ENCODE peak calls at places on chromosomes 4 and X, in five cellular contexts. One of them, this sample, is unnamed. For H3K9me3, the result is how much of the 10 kb centered on the place peaks cover.

GRCh38 chrX:110755611-110756010 is 40.0 kb downstream of the CHRDL1 start:
- DNase-seq in lower lobe of right lung: no peak
- DNase-seq in K562: no peak
- DNase-seq in left lung: no peak
- DNase-seq in stomach: no peak
- DNase-seq in this sample: no peak

GRCh38 chrX:153582896-153583295 is 16.0 kb downstream of the CCNQ start:
- DNase-seq in stomach: peak
- DNase-seq in left lung: no peak
- DNase-seq in lower lobe of right lung: peak
- DNase-seq in K562: peak
- DNase-seq in this sample: peak

GRCh38 chr4:48297447-48297846 is 27.8 kb upstream of the TEC start:
- DNase-seq in K562: no peak
- DNase-seq in lower lobe of right lung: no peak
- DNase-seq in stomach: no peak
- DNase-seq in left lung: no peak
- DNase-seq in this sample: no peak

GRCh38 chr4:9979101-9979815 is 42.0 kb downstream of the SLC2A9 start:
- DNase-seq in K562: no peak
- DNase-seq in left lung: no peak
- DNase-seq in lower lobe of right lung: no peak
- DNase-seq in stomach: no peak
- DNase-seq in this sample: no peak

GRCh38 chr4:75841641-75842520 is 60.4 kb downstream of the PPEF2 start:
- DNase-seq in K562: no peak
- DNase-seq in stomach: no peak
- DNase-seq in lower lobe of right lung: no peak
- DNase-seq in left lung: no peak
- DNase-seq in this sample: no peak

GRCh38 chr4:102935716-102936115 is 66.9 kb downstream of the CISD2 start:
- DNase-seq in K562: no peak
- DNase-seq in lower lobe of right lung: no peak
- DNase-seq in stomach: no peak
- DNase-seq in left lung: peak
- DNase-seq in this sample: no peak

GRCh38 chr4:71184195-71184781 is 154.5 kb upstream of the SLC4A4 start:
- DNase-seq in left lung: no peak
- DNase-seq in K562: peak
- DNase-seq in lower lobe of right lung: no peak
- DNase-seq in stomach: peak
- DNase-seq in this sample: peak

GRCh38 chr4:37603070-37603468 is 83.1 kb downstream of the RELL1 start:
- DNase-seq in stomach: peak
- DNase-seq in K562: peak
- DNase-seq in left lung: peak
- DNase-seq in lower lobe of right lung: peak
- DNase-seq in this sample: peak

GRCh38 chr4:18914182-18914581 is 892.6 kb upstream of the LCORL start:
- DNase-seq in lower lobe of right lung: no peak
- DNase-seq in left lung: no peak
- DNase-seq in K562: no peak
- DNase-seq in stomach: no peak
- DNase-seq in this sample: no peak

GRCh38 chrX:118694628-118695027 is 32.8 kb upstream of the IL13RA1 start:
- DNase-seq in left lung: no peak
- DNase-seq in K562: no peak
- DNase-seq in lower lobe of right lung: no peak
- DNase-seq in stomach: no peak
- DNase-seq in this sample: no peak

GRCh38 chr4:101191302-101192098 is 155.8 kb downstream of the PPP3CA start:
- DNase-seq in left lung: no peak
- DNase-seq in stomach: peak
- DNase-seq in K562: no peak
- DNase-seq in lower lobe of right lung: peak
- DNase-seq in this sample: peak

GRCh38 chr4:156505341-156505955 is 466.2 kb downstream of the PDGFC start:
- DNase-seq in left lung: peak
- DNase-seq in K562: no peak
- DNase-seq in lower lobe of right lung: no peak
- DNase-seq in stomach: no peak
- DNase-seq in this sample: no peak

GRCh38 chr4:140296335-140296753 is 77.1 kb upstream of the SCOC start:
- DNase-seq in stomach: peak
- DNase-seq in lower lobe of right lung: no peak
- DNase-seq in K562: no peak
- DNase-seq in left lung: no peak
- DNase-seq in this sample: peak

GRCh38 chr4:140151700-140152014 is 2.3 kb downstream of the MAML3 start:
- DNase-seq in lower lobe of right lung: peak
- DNase-seq in left lung: no peak
- DNase-seq in stomach: peak
- DNase-seq in K562: peak
- DNase-seq in this sample: peak

GRCh38 chrX:17738737-17739535 is 1.6 kb downstream of the SCML1 start:
- DNase-seq in lower lobe of right lung: no peak
- DNase-seq in stomach: no peak
- DNase-seq in K562: no peak
- DNase-seq in left lung: no peak
- DNase-seq in this sample: no peak

GRCh38 chr4:13700196-13701140 is 72.9 kb upstream of the BOD1L1 start:
- DNase-seq in stomach: no peak
- DNase-seq in K562: no peak
- DNase-seq in left lung: no peak
- DNase-seq in lower lobe of right lung: no peak
- DNase-seq in this sample: no peak

GRCh38 chr4:1830642-1831228 is 25.2 kb downstream of the LETM1 start:
- DNase-seq in lower lobe of right lung: no peak
- DNase-seq in K562: no peak
- DNase-seq in left lung: no peak
- DNase-seq in stomach: no peak
- DNase-seq in this sample: no peak

GRCh38 chr4:174278467-174278866 is 5.0 kb downstream of the FBXO8 start:
- DNase-seq in K562: no peak
- DNase-seq in lower lobe of right lung: no peak
- DNase-seq in left lung: no peak
- DNase-seq in stomach: no peak
- DNase-seq in this sample: no peak

GRCh38 chr4:140374130-140374477 is 658 bp downstream of the SCOC start:
- DNase-seq in stomach: no peak
- DNase-seq in lower lobe of right lung: no peak
- DNase-seq in K562: no peak
- DNase-seq in left lung: no peak
- DNase-seq in this sample: no peak

GRCh38 chrX:103730746-103731508 is 20.2 kb downstream of the TMEM31 start:
- DNase-seq in K562: no peak
- DNase-seq in stomach: no peak
- DNase-seq in lower lobe of right lung: no peak
- DNase-seq in left lung: no peak
- DNase-seq in this sample: no peak

GRCh38 chr4:108110450-108110849 is 58.3 kb downstream of the LEF1 start:
- DNase-seq in stomach: no peak
- DNase-seq in lower lobe of right lung: no peak
- DNase-seq in K562: no peak
- DNase-seq in left lung: no peak
- DNase-seq in this sample: no peak

GRCh38 chr4:153988446-153988845 is 199.6 kb upstream of the SFRP2 start:
- DNase-seq in K562: no peak
- DNase-seq in lower lobe of right lung: no peak
- DNase-seq in left lung: no peak
- DNase-seq in stomach: no peak
- DNase-seq in this sample: no peak

GRCh38 chr4:80788798-80789197 is 241.7 kb upstream of the BMP3 start:
- DNase-seq in K562: no peak
- DNase-seq in lower lobe of right lung: no peak
- DNase-seq in left lung: no peak
- DNase-seq in stomach: no peak
- DNase-seq in this sample: no peak

GRCh38 chr4:55528495-55528894 is 18.2 kb downstream of the CLOCK start:
- DNase-seq in left lung: no peak
- DNase-seq in lower lobe of right lung: no peak
- DNase-seq in K562: no peak
- DNase-seq in stomach: no peak
- DNase-seq in this sample: no peak

GRCh38 chr4:107519057-107519456 is 201.0 kb downstream of the PAPSS1 start:
- DNase-seq in K562: no peak
- DNase-seq in stomach: peak
- DNase-seq in lower lobe of right lung: no peak
- DNase-seq in left lung: no peak
- DNase-seq in this sample: no peak

GRCh38 chrX:105876658-105877057 is 54.3 kb downstream of the NRK start:
- DNase-seq in stomach: no peak
- DNase-seq in left lung: no peak
- DNase-seq in lower lobe of right lung: no peak
- DNase-seq in K562: no peak
- DNase-seq in this sample: no peak

GRCh38 chr4:37415845-37416369 is 171.4 kb downstream of the NWD2 start:
- DNase-seq in K562: no peak
- DNase-seq in lower lobe of right lung: no peak
- DNase-seq in stomach: no peak
- DNase-seq in left lung: no peak
- DNase-seq in this sample: no peak

GRCh38 chr4:39353478-39354177 is 12.5 kb downstream of the RFC1 start:
- DNase-seq in lower lobe of right lung: no peak
- DNase-seq in K562: no peak
- DNase-seq in stomach: no peak
- DNase-seq in left lung: no peak
- DNase-seq in this sample: no peak

GRCh38 chrX:21479695-21480280 is 105.6 kb downstream of the CNKSR2 start:
- DNase-seq in K562: no peak
- DNase-seq in lower lobe of right lung: no peak
- DNase-seq in left lung: no peak
- DNase-seq in stomach: no peak
- DNase-seq in this sample: no peak

GRCh38 chrX:69556094-69557011 is 52.2 kb downstream of the NALF2 start:
- DNase-seq in stomach: no peak
- DNase-seq in K562: peak
- DNase-seq in left lung: no peak
- DNase-seq in lower lobe of right lung: no peak
- DNase-seq in this sample: no peak

GRCh38 chrX:69555396-69556023 is 51.4 kb downstream of the NALF2 start:
- DNase-seq in left lung: no peak
- DNase-seq in K562: no peak
- DNase-seq in lower lobe of right lung: no peak
- DNase-seq in stomach: no peak
- DNase-seq in this sample: no peak

GRCh38 chrX:69552512-69552911 is 48.4 kb downstream of the NALF2 start:
- DNase-seq in K562: no peak
- DNase-seq in left lung: no peak
- DNase-seq in lower lobe of right lung: no peak
- DNase-seq in stomach: no peak
- DNase-seq in this sample: no peak

GRCh38 chrX:69546978-69547377 is 42.9 kb downstream of the NALF2 start:
- DNase-seq in K562: no peak
- DNase-seq in left lung: no peak
- DNase-seq in stomach: no peak
- DNase-seq in lower lobe of right lung: no peak
- DNase-seq in this sample: no peak

GRCh38 chrX:69551421-69552009 is 47.4 kb downstream of the NALF2 start:
- DNase-seq in lower lobe of right lung: no peak
- DNase-seq in K562: no peak
- DNase-seq in stomach: no peak
- DNase-seq in left lung: no peak
- DNase-seq in this sample: no peak
- H3K9me3 ChIP-seq in lower lobe of right lung: under half
- H3K9me3 ChIP-seq in K562: under half
- H3K9me3 ChIP-seq in stomach: under half
- H3K9me3 ChIP-seq in left lung: under half
- H3K9me3 ChIP-seq in this sample: under half

DNA sequence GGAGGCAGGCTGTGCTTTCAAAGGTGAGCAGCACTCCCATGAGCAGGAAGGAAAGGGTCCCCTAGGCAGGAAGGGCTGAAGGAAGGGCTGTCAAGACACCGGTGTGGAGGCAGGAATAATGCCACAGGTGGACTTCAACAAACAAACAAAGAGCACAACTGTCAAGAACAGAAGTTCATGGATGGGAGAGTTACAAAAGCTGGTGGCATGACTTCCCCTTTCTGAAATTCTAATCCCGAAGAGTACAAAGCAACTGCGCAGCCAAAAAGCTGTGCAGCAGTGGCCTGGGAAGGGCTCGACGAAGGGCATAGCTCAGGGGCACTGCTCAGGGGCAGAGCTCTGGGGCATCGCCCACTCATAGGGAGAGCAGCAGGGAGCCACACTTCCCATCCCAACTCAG is 582.3 kb upstream of the DIPK2B start:
- DNase-seq in lower lobe of right lung: no peak
- DNase-seq in K562: no peak
- DNase-seq in stomach: no peak
- DNase-seq in left lung: no peak
- DNase-seq in this sample: no peak
- H3K27ac ChIP-seq in lower lobe of right lung: no peak
- H3K27ac ChIP-seq in K562: no peak
- H3K27ac ChIP-seq in stomach: no peak
- H3K27ac ChIP-seq in left lung: no peak
- H3K27ac ChIP-seq in this sample: no peak

GRCh38 chr4:169795585-169795984 is 37.8 kb upstream of the HPF1 start:
- DNase-seq in stomach: no peak
- DNase-seq in K562: no peak
- DNase-seq in lower lobe of right lung: no peak
- DNase-seq in left lung: no peak
- DNase-seq in this sample: no peak

GRCh38 chr4:169791064-169791463 is 33.3 kb upstream of the HPF1 start:
- DNase-seq in stomach: no peak
- DNase-seq in lower lobe of right lung: no peak
- DNase-seq in left lung: no peak
- DNase-seq in K562: no peak
- DNase-seq in this sample: no peak

DNA sequence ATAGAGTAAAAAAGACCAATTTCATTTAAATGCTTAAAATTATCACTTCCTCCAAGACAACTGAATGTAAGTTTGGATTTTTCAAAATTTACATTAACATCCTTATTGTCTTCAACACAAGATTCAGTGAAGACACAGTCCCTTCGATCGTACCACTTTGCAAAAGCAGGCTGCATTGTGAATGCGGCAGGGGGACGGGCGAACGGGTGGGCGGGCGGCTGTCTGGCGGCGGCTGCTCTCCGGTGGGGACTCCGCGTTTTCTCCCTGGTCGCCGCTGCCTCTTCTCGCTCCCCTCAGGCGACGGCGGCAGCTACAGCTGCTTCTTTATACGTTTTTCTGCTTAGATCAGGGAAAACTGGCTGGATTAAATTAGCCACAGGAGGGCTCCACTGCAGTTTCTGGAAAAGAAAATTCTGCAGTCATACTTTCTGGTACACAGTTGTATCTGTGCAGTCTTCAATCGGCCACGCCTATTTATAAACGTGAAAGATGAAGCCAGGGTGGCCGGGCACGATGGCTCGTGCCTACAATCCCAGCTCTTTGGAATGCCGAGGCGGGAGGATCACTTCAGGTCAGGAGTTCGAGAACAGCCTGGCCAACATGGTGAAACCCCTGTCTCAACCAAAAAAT is 33.9 kb upstream of the HPF1 start:
- DNase-seq in K562: peak
- DNase-seq in left lung: peak
- DNase-seq in stomach: no peak
- DNase-seq in lower lobe of right lung: no peak
- DNase-seq in this sample: no peak
- TF ChIP-seq CTCF in K562: peak
- TF ChIP-seq CTCF in left lung: no peak
- TF ChIP-seq CTCF in stomach: peak
- TF ChIP-seq CTCF in lower lobe of right lung: peak
- TF ChIP-seq CTCF in this sample: peak

GRCh38 chr4:373062-373839 is 35.6 kb downstream of the ZNF141 start:
- DNase-seq in lower lobe of right lung: no peak
- DNase-seq in stomach: no peak
- DNase-seq in K562: no peak
- DNase-seq in left lung: no peak
- DNase-seq in this sample: no peak
- H3K9me3 ChIP-seq in lower lobe of right lung: half or more
- H3K9me3 ChIP-seq in stomach: half or more
- H3K9me3 ChIP-seq in K562: under half
- H3K9me3 ChIP-seq in left lung: half or more
- H3K9me3 ChIP-seq in this sample: under half

This sample was measured in tibial artery.